ENCODE peak calls at places on chromosomes 16 and 17, in ten cellular contexts. W is activated CD4-positive, alpha-beta T cell treated with anti-CD3 and anti-CD28 coated beads, Interleukin-2, amount 50 U/mL, for 4 hours; K is cardiac muscle cell; A is anterior cingulate cortex; I is EL; C is psoas muscle; D is GM23338; G is stimulated activated naive B cell treated with anti-CD40 and anti-IgM and Interleukin-4, amounts not matched to agents 10 μg/mL and 1 μg/mL and 100 μg/mL, for 72 hours; R is T1000; J is stimulated activated CD8-positive, alpha-beta memory T cell treated with anti-CD3 and anti-CD28 coated beads, Interleukin-7, amount 100 ng/mL, for 1 hour. F is an unnamed sample.

GRCh38 chr17:30950669-30951399 is 20.0 kb upstream of the RNF135 start:
- DNase-seq in I (peak), W (no peak), C (peak), R (peak), D (no peak), G (no peak), J (no peak), K (no peak), A (no peak), F (peak)

GRCh38 chr16:55056585-55057520 is 126.2 kb downstream of the IRX5 start:
- DNase-seq in C (no peak), K (peak), A (no peak), W (no peak), I (no peak), J (no peak), G (no peak), R (no peak), D (peak), F (peak)

GRCh38 chr16:4306439-4307214 is 9.2 kb upstream of the GLIS2 start:
- DNase-seq in I (no peak), K (peak), G (no peak), D (peak), J (no peak), R (no peak), C (no peak), A (no peak), W (peak), F (peak)

GRCh38 chr16:9072806-9073341 is 18.6 kb upstream of the HAPSTR1 start:
- DNase-seq in J (no peak), R (no peak), C (no peak), I (peak), G (no peak), W (no peak), A (no peak), D (no peak), K (no peak), F (no peak)

GRCh38 chr17:52064791-52065211 is 93.7 kb downstream of the CA10 start:
- DNase-seq in D (no peak), I (peak), W (no peak), C (no peak), G (no peak), A (no peak), K (no peak), R (peak), J (no peak), F (no peak)

GRCh38 chr17:78970834-78971763 is 8.6 kb downstream of the LGALS3BP start:
- DNase-seq in W (peak), A (peak), I (peak), J (peak), D (peak), R (peak), G (peak), K (peak), C (peak), F (peak)

GRCh38 chr17:9173386-9173983 is 152.2 kb downstream of the NTN1 start:
- DNase-seq in K (no peak), G (no peak), R (no peak), A (no peak), J (no peak), I (no peak), W (no peak), C (no peak), D (no peak), F (no peak)

GRCh38 chr17:82900741-82901140 is 60.9 kb upstream of the ZNF750 start:
- DNase-seq in G (no peak), R (no peak), W (no peak), C (no peak), D (no peak), I (no peak), J (no peak), K (no peak), A (no peak), F (no peak)

GRCh38 chr16:5885521-5885920 is 787.9 kb upstream of the EEF2KMT start:
- DNase-seq in G (no peak), R (no peak), A (no peak), K (no peak), C (no peak), W (no peak), J (no peak), D (no peak), I (no peak), F (no peak)

GRCh38 chr17:75783069-75783783 is 1.4 kb upstream of the UNK start:
- DNase-seq in C (no peak), A (no peak), D (peak), W (no peak), K (peak), R (no peak), J (no peak), G (no peak), I (peak), F (peak)

GRCh38 chr17:39750131-39751015 is 12.6 kb downstream of the GRB7 start:
- DNase-seq in G (no peak), K (peak), A (no peak), R (no peak), D (no peak), I (no peak), C (no peak), W (no peak), J (no peak), F (no peak)

GRCh38 chr17:27207073-27207511 is 86.8 kb upstream of the WSB1 start:
- DNase-seq in G (no peak), W (no peak), I (peak), K (no peak), R (no peak), J (no peak), C (no peak), D (no peak), A (no peak), F (no peak)

GRCh38 chr17:44920565-44920940 is 5.3 kb upstream of the GFAP start:
- DNase-seq in K (no peak), A (no peak), D (no peak), C (no peak), I (no peak), R (no peak), J (no peak), W (no peak), G (no peak), F (peak)

GRCh38 chr17:15048381-15048780 is 216.7 kb downstream of the PMP22 start:
- DNase-seq in D (peak), W (no peak), G (no peak), R (no peak), A (no peak), K (no peak), J (no peak), C (no peak), I (no peak), F (no peak)

GRCh38 chr17:75632863-75633483 is at the start of gene SMIM5:
- DNase-seq in R (peak), C (peak), W (peak), A (peak), D (peak), K (peak), I (peak), J (peak), G (peak), F (peak)

GRCh38 chr16:85642762-85643281 is 29.7 kb downstream of the GSE1 start:
- DNase-seq in I (no peak), G (no peak), R (no peak), D (no peak), J (no peak), K (no peak), A (no peak), C (no peak), W (no peak), F (peak)

GRCh38 chr17:21019976-21020575 is 22.7 kb downstream of the USP22 start:
- DNase-seq in I (no peak), J (peak), G (no peak), K (no peak), R (no peak), D (peak), C (peak), A (peak), W (peak), F (peak)

GRCh38 chr16:88705746-88706287 is 391 bp downstream of the RNF166 start:
- DNase-seq in D (no peak), W (no peak), I (no peak), K (peak), R (no peak), C (no peak), J (no peak), G (no peak), A (no peak), F (peak)

GRCh38 chr17:962650-963049 is 16.9 kb downstream of the NXN start:
- DNase-seq in G (no peak), A (no peak), C (no peak), R (no peak), D (peak), K (peak), W (no peak), I (no peak), J (no peak), F (peak)

GRCh38 chr16:24754543-24754942 is 25.1 kb downstream of the TNRC6A start:
- DNase-seq in K (no peak), G (no peak), A (no peak), J (no peak), W (no peak), D (no peak), I (no peak), R (no peak), C (no peak), F (no peak)

GRCh38 chr17:260031-260791 is 78.8 kb upstream of the DOC2B start:
- DNase-seq in D (peak), G (no peak), C (no peak), R (no peak), W (no peak), K (no peak), A (no peak), I (no peak), J (no peak), F (no peak)

GRCh38 chr17:43314582-43314981 is 80.8 kb upstream of the RNU2-1 start:
- DNase-seq in I (no peak), D (no peak), A (no peak), K (no peak), W (no peak), J (no peak), R (no peak), G (no peak), C (no peak), F (no peak)

GRCh38 chr16:64181526-64181925 is 940.3 kb downstream of the CDH11 start:
- DNase-seq in D (no peak), C (no peak), W (no peak), G (no peak), J (no peak), I (no peak), R (no peak), A (no peak), K (no peak), F (no peak)

GRCh38 chr16:46947900-46948547 is 25.4 kb downstream of the DNAJA2 start:
- DNase-seq in C (no peak), R (no peak), W (peak), A (no peak), D (peak), K (peak), J (no peak), G (peak), I (peak), F (peak)

GRCh38 chr17:14553847-14554246 is 253.0 kb downstream of the HS3ST3B1 start:
- DNase-seq in A (no peak), W (no peak), C (no peak), J (no peak), D (peak), K (no peak), I (no peak), R (no peak), G (no peak), F (no peak)

GRCh38 chr16:22008215-22009142 is 568 bp downstream of the MOSMO start:
- DNase-seq in W (peak), I (peak), A (no peak), D (peak), R (no peak), C (peak), J (no peak), K (peak), G (peak), F (peak)

GRCh38 chr17:8326591-8327583 is 12.8 kb upstream of the ODF4 start:
- DNase-seq in G (peak), K (peak), I (peak), A (no peak), W (no peak), R (no peak), J (no peak), D (peak), C (peak), F (no peak)

GRCh38 chr17:46020998-46021397 is 21.9 kb downstream of the STH start:
- DNase-seq in A (no peak), K (no peak), R (no peak), J (no peak), I (no peak), D (peak), G (no peak), C (no peak), W (no peak), F (no peak)

GRCh38 chr16:15598648-15599190 is 44.2 kb downstream of the MARF1 start:
- DNase-seq in J (no peak), I (no peak), D (no peak), C (no peak), K (no peak), A (no peak), W (no peak), G (peak), R (no peak), F (no peak)

F was measured in NCI-H82.